ENCODE peak calls at places on chromosomes 12 and 14, in seven cellular contexts. A, N, F, X, I, D and G are unnamed samples.

GRCh38 chr14:74531467-74531866 is 37.9 kb downstream of the ISCA2 start:
- DNase-seq in N (no peak), I (no peak), D (peak; percentile 55), A (no peak), X (no peak), F (peak; percentile 69), G (no peak)

GRCh38 chr12:81077686-81078441 is at the start of gene ACSS3:
- DNase-seq in N (peak; percentile 84), A (peak; percentile 77), F (peak; percentile 44), I (peak; percentile 79), D (peak; percentile 81), X (no peak), G (peak; percentile 74)

GRCh38 chr14:95922080-95922479 is 45.4 kb downstream of the TUNAR start:
- DNase-seq in X (no peak), F (no peak), N (no peak), A (no peak), D (no peak), I (no peak), G (no peak)

GRCh38 chr12:101336400-101336799 is 56.5 kb downstream of the UTP20 start:
- DNase-seq in F (no peak), D (no peak), A (no peak), X (no peak), N (no peak), I (no peak), G (no peak)

GRCh38 chr14:68947802-68948201 is 31.3 kb downstream of the ACTN1 start:
- DNase-seq in F (peak; percentile 80), N (no peak), X (no peak), D (peak; percentile 86), A (peak; percentile 90), I (peak; percentile 75), G (peak; percentile 93)

GRCh38 chr14:104115691-104116543 is 22.5 kb upstream of the KIF26A start:
- DNase-seq in N (no peak), F (no peak), A (no peak), D (peak; percentile 27), I (peak; percentile 54), X (no peak), G (no peak)

GRCh38 chr12:124039276-124039675 is 66.3 kb downstream of the ZNF664 start:
- DNase-seq in A (no peak), D (no peak), N (no peak), X (no peak), F (peak; percentile 67), I (no peak), G (no peak)

GRCh38 chr14:61281186-61281676 is at the start of gene TMEM30B:
- DNase-seq in I (no peak), D (no peak), F (no peak), X (peak; percentile 15), A (no peak), N (no peak), G (no peak)

GRCh38 chr12:17571047-17571446 is 518.9 kb downstream of the RERGL start:
- DNase-seq in N (no peak), X (no peak), F (no peak), A (no peak), D (no peak), I (no peak), G (no peak)

GRCh38 chr12:59596232-59597143 is 659 bp downstream of the SLC16A7 start:
- DNase-seq in N (peak; percentile 91), D (peak; percentile 89), A (peak; percentile 88), I (peak; percentile 88), F (peak; percentile 90), X (peak; percentile 65), G (peak; percentile 93)

GRCh38 chr12:2382391-2383155 is 329.8 kb downstream of the CACNA1C start:
- DNase-seq in N (no peak), I (no peak), F (peak; percentile 40), A (no peak), X (no peak), D (no peak), G (no peak)

GRCh38 chr14:37889087-37889486 is 293.7 kb downstream of the TTC6 start:
- DNase-seq in N (no peak), F (no peak), A (no peak), D (peak; percentile 44), I (no peak), X (no peak), G (no peak)

GRCh38 chr12:127145543-127145928 is 1121.4 kb upstream of the TMEM132C start:
- DNase-seq in F (peak; percentile 54), A (no peak), I (no peak), X (no peak), N (no peak), D (no peak), G (no peak)

GRCh38 chr12:64890873-64891468 is 66.5 kb downstream of the TBC1D30 start:
- DNase-seq in I (no peak), F (peak; percentile 89), A (no peak), D (no peak), X (no peak), N (no peak), G (no peak)

GRCh38 chr14:75661499-75661814 is 411 bp downstream of the TTLL5 start:
- DNase-seq in D (no peak), I (no peak), A (no peak), X (no peak), N (no peak), F (no peak), G (no peak)

GRCh38 chr12:96908170-96908675 is 1.2 kb downstream of the NEDD1 start:
- DNase-seq in I (no peak), F (no peak), X (peak; percentile 8), N (no peak), D (no peak), A (no peak), G (no peak)

GRCh38 chr12:104551313-104551931 is 94.7 kb downstream of the CHST11 start:
- DNase-seq in I (no peak), N (no peak), X (no peak), D (no peak), A (no peak), F (no peak), G (no peak)

GRCh38 chr12:119660074-119660473 is 7.9 kb upstream of the PRKAB1 start:
- DNase-seq in N (no peak), F (no peak), X (no peak), D (no peak), I (no peak), A (no peak), G (no peak)

GRCh38 chr14:68781161-68782021 is 11.5 kb downstream of the ZFP36L1 start:
- DNase-seq in D (no peak), I (no peak), A (peak; percentile 57), F (no peak), X (peak; percentile 11), N (no peak), G (peak; percentile 68)

GRCh38 chr12:80936642-80937390 is 918 bp downstream of the LIN7A start:
- DNase-seq in X (no peak), I (peak; percentile 64), A (no peak), F (peak; percentile 72), N (peak; percentile 88), D (peak; percentile 61), G (peak; percentile 69)

GRCh38 chr12:108166505-108166904 is 37.4 kb downstream of the WSCD2 start:
- DNase-seq in A (no peak), I (no peak), D (no peak), X (no peak), F (no peak), N (no peak), G (no peak)

GRCh38 chr12:41277019-41277770 is 89.1 kb downstream of the PDZRN4 start:
- DNase-seq in N (no peak), F (peak; percentile 72), I (no peak), D (no peak), A (no peak), X (no peak), G (no peak)

GRCh38 chr12:93767524-93767863 is 90.3 kb downstream of the CRADD start:
- DNase-seq in X (no peak), D (no peak), N (no peak), A (no peak), I (no peak), F (no peak), G (no peak)